ENCODE peak calls at places on chromosomes 16 and 17, in five cellular contexts. X, H, N, D and P are unnamed samples. For H3K4me1, the result is how much of the 10 kb centered on the place peaks cover.

GRCh38 chr17:34254146-34254545 is 939 bp upstream of the CCL2 start:
- DNase-seq in N (no peak), X (no peak), D (no peak), H (no peak), P (no peak)

GRCh38 chr16:1983544-1984346 is at the start of gene GFER:
- DNase-seq in D (peak), N (peak), X (peak), H (peak), P (peak)

GRCh38 chr17:16931318-16932060 is 40.4 kb downstream of the TNFRSF13B start:
- DNase-seq in H (no peak), D (no peak), N (no peak), X (no peak), P (no peak)

GRCh38 chr16:2914233-2914632 is 2.5 kb downstream of the FLYWCH1 start:
- DNase-seq in X (no peak), D (no peak), H (no peak), N (no peak), P (no peak)

GRCh38 chr17:51487947-51488346 is 227.6 kb downstream of the UTP18 start:
- DNase-seq in X (no peak), D (peak), N (peak), H (no peak), P (peak)

GRCh38 chr16:60100371-60100770 is 1366.3 kb upstream of the GOT2 start:
- DNase-seq in N (no peak), X (no peak), D (no peak), H (no peak), P (no peak)

GRCh38 chr16:49659356-49659755 is 196.6 kb downstream of the ZNF423 start:
- DNase-seq in D (no peak), N (no peak), H (no peak), X (no peak), P (no peak)

GRCh38 chr17:27489045-27489715 is 32.9 kb downstream of the KSR1 start:
- DNase-seq in X (no peak), H (no peak), N (no peak), D (no peak), P (no peak)

GRCh38 chr17:17252149-17252810 is 15.3 kb upstream of the FLCN start:
- DNase-seq in N (no peak), D (no peak), H (no peak), X (no peak), P (no peak)

GRCh38 chr17:38616361-38616760 is 10.6 kb upstream of the SRCIN1 start:
- DNase-seq in X (no peak), D (no peak), N (no peak), H (no peak), P (no peak)

GRCh38 chr17:77186141-77186604 is 45.4 kb downstream of the SEC14L1 start:
- DNase-seq in N (no peak), H (no peak), D (no peak), X (no peak), P (no peak)

GRCh38 chr17:48148029-48148759 is 40.6 kb downstream of the SNX11 start:
- DNase-seq in H (no peak), N (no peak), D (no peak), X (no peak), P (no peak)

GRCh38 chr16:53896711-53897110 is 192.8 kb downstream of the FTO start:
- DNase-seq in D (no peak), H (no peak), N (no peak), X (no peak), P (no peak)

GRCh38 chr16:53891409-53892139 is 187.6 kb downstream of the FTO start:
- DNase-seq in X (no peak), H (no peak), N (no peak), D (no peak), P (no peak)

GRCh38 chr16:53888222-53888621 is 184.3 kb downstream of the FTO start:
- DNase-seq in X (no peak), H (no peak), N (no peak), D (no peak), P (no peak)

GRCh38 chr16:53893731-53894435 is 189.9 kb downstream of the FTO start:
- DNase-seq in X (no peak), H (no peak), N (no peak), D (no peak), P (no peak)

GRCh38 chr16:53892155-53892554 is 188.2 kb downstream of the FTO start:
- DNase-seq in X (no peak), H (no peak), D (peak), N (peak), P (peak)
- TF ChIP-seq ZNF274 in X (no peak), H (no peak), D (no peak), N (no peak), P (no peak)

GRCh38 chr17:46853896-46854444 is 2.6 kb downstream of the WNT9B start:
- DNase-seq in H (no peak), N (no peak), X (no peak), D (no peak), P (no peak)

GRCh38 chr17:46850688-46851028 is 725 bp upstream of the WNT9B start:
- DNase-seq in N (no peak), D (no peak), X (no peak), H (no peak), P (no peak)

GRCh38 chr17:46848534-46848933 is 2.8 kb upstream of the WNT9B start:
- DNase-seq in X (no peak), H (no peak), D (no peak), N (no peak), P (no peak)

GRCh38 chr17:46854515-46854914 is 3.1 kb downstream of the WNT9B start:
- DNase-seq in H (no peak), D (no peak), N (no peak), X (no peak), P (no peak)

GRCh38 chr17:46851029-46851741 is at the start of gene WNT9B:
- DNase-seq in X (no peak), D (peak), H (no peak), N (peak), P (no peak)
- H3K4me3 ChIP-seq in X (no peak), D (peak), H (peak), N (peak), P (peak)

GRCh38 chr17:1377334-1377733 is 22.7 kb downstream of the YWHAE start:
- DNase-seq in D (no peak), H (no peak), X (no peak), N (no peak), P (no peak)
- H3K4me1 ChIP-seq in D (under half), H (under half), X (half or more), N (under half), P (under half)

DNA sequence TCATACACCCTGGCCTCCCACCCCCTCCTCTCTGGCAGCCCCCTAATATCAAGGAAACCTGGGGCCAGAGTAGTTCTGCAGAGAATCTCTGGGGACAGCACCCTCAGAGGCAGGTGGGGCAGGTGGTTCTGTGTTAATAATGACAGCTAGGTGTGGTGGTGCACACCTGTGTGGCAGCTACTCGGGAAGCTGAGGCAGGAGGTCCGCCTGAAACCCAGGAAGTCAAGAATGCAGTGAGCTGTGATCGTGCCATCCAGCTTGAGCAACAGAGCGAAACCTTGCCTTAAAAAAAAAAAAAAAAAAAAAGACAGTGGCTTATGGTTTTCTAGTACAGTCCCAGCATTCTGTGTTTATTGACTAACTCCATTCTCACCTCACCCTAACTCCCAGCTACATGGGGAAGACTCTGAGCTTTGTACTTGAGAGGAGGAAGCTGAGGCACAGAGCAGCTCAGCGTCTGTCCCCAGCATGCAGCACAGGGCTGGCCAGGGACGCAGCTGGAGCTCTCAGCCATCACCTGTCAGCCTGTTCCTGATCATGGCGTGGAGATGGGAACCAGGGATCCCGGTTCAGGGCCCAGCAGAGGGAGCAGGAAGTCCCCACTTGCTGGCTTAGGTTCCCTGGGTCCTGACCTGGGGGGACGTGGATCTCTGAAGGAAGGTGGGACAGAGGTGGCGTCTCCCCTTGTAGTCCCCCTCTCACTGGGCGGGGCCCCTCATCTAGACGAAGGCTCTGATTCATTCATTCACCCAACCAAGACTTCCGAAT is 6.1 kb downstream of the DBNDD1 start:
- DNase-seq in D (no peak), N (no peak), X (no peak), H (no peak), P (no peak)
- TF ChIP-seq ZNF274 in D (no peak), N (no peak), X (no peak), H (no peak), P (no peak)

GRCh38 chr17:20071824-20072691 is 62.9 kb downstream of the SPECC1 start:
- DNase-seq in X (no peak), N (no peak), H (no peak), D (no peak), P (no peak)

GRCh38 chr17:20074489-20074888 is 65.3 kb downstream of the SPECC1 start:
- DNase-seq in D (no peak), X (no peak), H (no peak), N (no peak), P (no peak)

GRCh38 chr17:20074001-20074400 is 64.8 kb downstream of the SPECC1 start:
- DNase-seq in D (no peak), X (no peak), H (no peak), N (no peak), P (no peak)

GRCh38 chr17:20072692-20072992 is 63.5 kb downstream of the SPECC1 start:
- DNase-seq in X (no peak), H (no peak), D (no peak), N (no peak), P (no peak)

DNA sequence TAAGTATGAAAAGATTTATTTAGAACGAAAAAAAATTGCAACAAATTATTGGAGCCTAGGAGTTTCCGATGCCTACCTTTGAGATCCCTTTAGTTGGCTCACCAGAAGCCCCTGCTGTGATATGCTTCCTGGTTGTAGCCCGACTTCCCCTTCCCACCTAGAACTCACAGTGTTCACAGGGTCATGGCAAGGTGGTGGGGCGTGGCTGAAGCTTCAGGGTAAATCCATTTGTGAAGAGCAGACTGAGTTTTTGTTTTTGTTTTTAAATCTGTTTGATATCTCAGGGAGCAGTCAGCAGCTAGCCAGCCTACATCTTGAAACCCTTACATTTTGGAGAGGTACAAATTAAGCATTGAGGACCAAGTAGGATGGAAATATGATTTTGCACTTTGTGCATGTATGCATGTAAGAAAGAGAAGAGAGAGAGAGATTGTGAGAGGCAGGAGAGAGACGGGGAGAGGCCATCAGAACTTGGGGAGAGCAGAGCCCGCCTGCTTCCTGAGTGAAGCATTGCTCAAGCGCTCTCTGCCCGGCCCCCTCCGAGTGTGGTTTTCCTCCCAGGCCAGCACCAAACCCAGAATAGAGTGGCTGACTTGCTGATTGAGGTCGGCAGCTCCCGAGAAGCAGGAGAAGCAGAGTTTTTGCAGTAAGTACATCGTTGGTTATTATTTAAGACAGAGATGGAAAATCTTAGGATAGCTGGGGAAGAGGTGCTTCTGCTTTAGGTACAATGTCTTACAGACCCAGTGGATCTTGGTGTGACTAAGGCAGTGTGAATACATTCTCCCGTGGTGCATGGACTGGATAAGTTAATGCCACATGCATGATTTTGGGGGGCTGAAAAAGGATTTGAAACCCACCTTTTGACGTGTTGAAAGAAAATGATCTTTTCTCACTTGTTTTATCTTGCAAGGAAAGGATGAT is 64.2 kb downstream of the SPECC1 start:
- DNase-seq in D (no peak), H (no peak), X (no peak), N (no peak), P (no peak)
- H3K4me3 ChIP-seq in D (no peak), H (no peak), X (peak), N (no peak), P (no peak)

DNA sequence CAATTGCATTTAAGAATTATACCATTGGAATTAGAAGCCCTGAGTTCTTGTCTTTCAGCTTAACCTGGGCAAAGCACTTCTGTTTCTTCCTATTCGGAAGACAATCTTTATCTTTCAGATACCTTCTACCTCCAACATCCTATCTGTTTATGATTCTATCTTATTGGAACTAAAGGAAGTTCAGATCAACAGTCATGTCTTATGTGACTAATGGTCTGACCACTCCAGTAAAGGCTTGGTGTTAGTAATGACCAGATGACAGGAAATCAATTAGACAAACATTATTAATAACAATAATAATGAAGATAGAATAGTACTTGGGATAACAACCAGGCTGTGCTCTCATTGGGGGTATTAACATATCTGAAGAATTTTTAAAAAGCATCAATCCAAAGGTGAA is 11.3 kb downstream of the HS3ST3A1 start:
- DNase-seq in X (no peak), H (no peak), N (no peak), D (no peak), P (no peak)
- H3K4me1 ChIP-seq in X (under half), H (under half), N (under half), D (under half), P (under half)

GRCh38 chr16:71297252-71297651 is 8.1 kb upstream of the CMTR2 start:
- DNase-seq in H (no peak), D (no peak), X (no peak), N (no peak), P (no peak)
- TF ChIP-seq ZNF274 in H (no peak), D (no peak), X (no peak), N (no peak), P (no peak)